ENCODE peak calls at places on chromosomes 6 and 20, in ten cellular contexts. O, K, V, M, B, R, C, U, E and P are unnamed samples.

GRCh38 chr6:37168809-37169457 is 1.0 kb upstream of the PIM1 start:
- DNase-seq in O (no peak), K (peak; percentile 65), V (no peak), M (peak; percentile 20), B (no peak), R (no peak), C (no peak), U (no peak), E (no peak), P (peak; percentile 81)

GRCh38 chr20:1326031-1326930 is 2.7 kb downstream of the SDCBP2 start:
- DNase-seq in O (peak; percentile 69), K (peak; percentile 44), V (no peak), M (no peak), B (no peak), R (no peak), C (no peak), U (no peak), E (no peak), P (no peak)

GRCh38 chr6:79570129-79570801 is 33.0 kb upstream of the LCA5 start:
- DNase-seq in O (peak; percentile 75), K (peak; percentile 91), V (no peak), M (no peak), B (peak; percentile 39), R (peak; percentile 86), C (no peak), U (no peak), E (no peak), P (peak; percentile 73)

GRCh38 chr20:50003253-50003656 is 20.5 kb downstream of the SNAI1 start:
- DNase-seq in O (peak; percentile 97), K (peak; percentile 16), V (no peak), M (no peak), B (peak; percentile 72), R (no peak), C (no peak), U (peak; percentile 30), E (no peak), P (peak; percentile 57)

GRCh38 chr20:25676164-25676809 is 20.4 kb downstream of the ZNF337 start:
- DNase-seq in O (peak; percentile 47), K (peak; percentile 54), V (no peak), M (no peak), B (peak; percentile 27), R (no peak), C (no peak), U (peak; percentile 18), E (no peak), P (peak; percentile 32)

GRCh38 chr6:66578362-66578761 is 871.3 kb upstream of the EYS start:
- DNase-seq in O (no peak), K (no peak), V (no peak), M (no peak), B (no peak), R (no peak), C (no peak), U (no peak), E (no peak), P (no peak)

GRCh38 chr6:32941412-32941784 is 570 bp upstream of the HLA-DMB start:
- DNase-seq in O (no peak), K (no peak), V (no peak), M (peak; percentile 34), B (no peak), R (no peak), C (peak; percentile 35), U (no peak), E (peak; percentile 45), P (no peak)

GRCh38 chr6:35586542-35586941 is 73.8 kb upstream of the TULP1 start:
- DNase-seq in O (peak; percentile 66), K (no peak), V (no peak), M (no peak), B (no peak), R (no peak), C (no peak), U (no peak), E (no peak), P (no peak)

GRCh38 chr6:83430606-83431544 is at the start of gene ME1:
- DNase-seq in O (peak; percentile 69), K (peak; percentile 62), V (peak; percentile 36), M (peak; percentile 1), B (peak; percentile 85), R (peak; percentile 84), C (peak; percentile 3), U (peak; percentile 26), E (peak; percentile 42), P (peak; percentile 68)

GRCh38 chr6:82783587-82784253 is 281.9 kb downstream of the UBE3D start:
- DNase-seq in O (no peak), K (no peak), V (no peak), M (no peak), B (peak; percentile 16), R (peak; percentile 19), C (no peak), U (no peak), E (no peak), P (peak; percentile 10)

GRCh38 chr20:50715694-50716093 is 15.7 kb upstream of the PARD6B start:
- DNase-seq in O (no peak), K (no peak), V (no peak), M (no peak), B (no peak), R (no peak), C (no peak), U (no peak), E (no peak), P (peak; percentile 47)

GRCh38 chr20:11797161-11797560 is 120.5 kb upstream of the BTBD3 start:
- DNase-seq in O (no peak), K (peak; percentile 49), V (no peak), M (no peak), B (no peak), R (no peak), C (no peak), U (no peak), E (no peak), P (peak; percentile 80)

GRCh38 chr20:33477386-33478234 is 12.3 kb upstream of the CBFA2T2 start:
- DNase-seq in O (no peak), K (no peak), V (no peak), M (no peak), B (no peak), R (peak; percentile 79), C (no peak), U (no peak), E (no peak), P (no peak)

GRCh38 chr20:2521369-2522305 is 12.9 kb upstream of the ZNF343 start:
- DNase-seq in O (peak; percentile 53), K (peak; percentile 29), V (peak; percentile 41), M (peak; percentile 45), B (no peak), R (peak; percentile 31), C (peak; percentile 47), U (no peak), E (peak; percentile 29), P (peak; percentile 22)